ENCODE peak calls at places on chromosomes 4 and X, in four cellular contexts. L is activated CD8-positive, alpha-beta memory T cell treated with anti-CD3 and anti-CD28 coated beads for 48 hours; Y is head of caudate nucleus; M is ureter. G is an unnamed sample.

GRCh38 chr4:70240192-70240591 is 2.2 kb upstream of the CSN3 start:
- DNase-seq in L (no peak), M (no peak), Y (no peak), G (no peak)

GRCh38 chrX:140765043-140765784 is 55.7 kb downstream of the LINC00632 start:
- DNase-seq in L (no peak), Y (no peak), M (no peak), G (no peak)

GRCh38 chr4:7068883-7069282 is 1.0 kb upstream of the GRPEL1 start:
- DNase-seq in Y (no peak), M (no peak), L (no peak), G (no peak)

GRCh38 chr4:7045961-7046921 is 3.1 kb downstream of the TADA2B start:
- DNase-seq in M (no peak), Y (no peak), L (no peak), G (no peak)

GRCh38 chr4:146343199-146343598 is 128.9 kb downstream of the REELD1 start:
- DNase-seq in Y (no peak), L (no peak), M (no peak), G (no peak)

GRCh38 chr4:165806613-165807012 is 66.4 kb upstream of the TLL1 start:
- DNase-seq in M (no peak), Y (no peak), L (no peak), G (no peak)

GRCh38 chrX:100404851-100405250 is 5.2 kb downstream of the PCDH19 start:
- DNase-seq in M (no peak), Y (no peak), L (no peak), G (no peak)

GRCh38 chr4:89303989-89304388 is 3.6 kb downstream of the GPRIN3 start:
- DNase-seq in L (no peak), M (no peak), Y (no peak), G (no peak)

GRCh38 chrX:53268173-53268572 is 13.2 kb downstream of the IQSEC2 start:
- DNase-seq in Y (no peak), L (no peak), M (no peak), G (no peak)

GRCh38 chr4:83362492-83363329 is 28.1 kb upstream of the HPSE start:
- DNase-seq in L (no peak), Y (no peak), M (no peak), G (no peak)

GRCh38 chr4:108036252-108036651 is 46.6 kb downstream of the HADH start:
- DNase-seq in Y (no peak), M (no peak), L (no peak), G (no peak)

GRCh38 chr4:6571608-6572007 is 3.4 kb upstream of the MAN2B2 start:
- DNase-seq in Y (no peak), L (no peak), M (no peak), G (no peak)

GRCh38 chr4:88960576-88960975 is 96.4 kb downstream of the FAM13A start:
- DNase-seq in M (no peak), L (no peak), Y (no peak), G (no peak)